ENCODE peak calls at places on chromosomes 4 and X, in four cellular contexts. I, Z, A and U are unnamed samples. For H3K9me1, the result is how much of the 10 kb centered on the place peaks cover.

GRCh38 chr4:177393236-177393635 is 49.0 kb downstream of the AGA start:
- DNase-seq in I (no peak), Z (no peak), A (no peak), U (no peak)

GRCh38 chr4:141759796-141760425 is 123.5 kb downstream of the IL15 start:
- DNase-seq in I (no peak), Z (peak), A (peak), U (no peak)

GRCh38 chr4:184457530-184458249 is 16.7 kb downstream of the IRF2 start:
- DNase-seq in I (no peak), Z (no peak), A (no peak), U (no peak)

GRCh38 chrX:137427813-137428212 is 138.1 kb upstream of the ZIC3 start:
- DNase-seq in I (no peak), Z (no peak), A (no peak), U (no peak)

GRCh38 chr4:109701566-109702399 is 1.5 kb downstream of the CASP6 start:
- DNase-seq in I (peak), Z (peak), A (no peak), U (no peak)

GRCh38 chrX:11787564-11787963 is 29.5 kb downstream of the MSL3 start:
- DNase-seq in I (peak), Z (peak), A (peak), U (no peak)

GRCh38 chr4:561456-561855 is 14.6 kb downstream of the TMEM271 start:
- DNase-seq in I (no peak), Z (no peak), A (no peak), U (no peak)

GRCh38 chrX:121869876-121870477 is 822.6 kb downstream of the GLUD2 start:
- DNase-seq in I (no peak), Z (no peak), A (no peak), U (no peak)

GRCh38 chrX:48474127-48474526 is 1.9 kb upstream of the FTSJ1 start:
- DNase-seq in I (no peak), Z (no peak), A (no peak), U (no peak)

GRCh38 chrX:48472851-48473717 is 2.9 kb upstream of the FTSJ1 start:
- DNase-seq in I (no peak), Z (no peak), A (no peak), U (no peak)

GRCh38 chrX:48472225-48472624 is 2.2 kb upstream of the SLC38A5 start:
- DNase-seq in I (no peak), Z (no peak), A (no peak), U (no peak)

GRCh38 chrX:48474581-48474980 is 1.4 kb upstream of the FTSJ1 start:
- DNase-seq in I (no peak), Z (no peak), A (no peak), U (no peak)

GRCh38 chrX:48473718-48473990 is 2.3 kb upstream of the FTSJ1 start:
- DNase-seq in I (no peak), Z (no peak), A (no peak), U (no peak)
- TF ChIP-seq CTCF in I (no peak), Z (no peak), A (no peak), U (no peak)

DNA sequence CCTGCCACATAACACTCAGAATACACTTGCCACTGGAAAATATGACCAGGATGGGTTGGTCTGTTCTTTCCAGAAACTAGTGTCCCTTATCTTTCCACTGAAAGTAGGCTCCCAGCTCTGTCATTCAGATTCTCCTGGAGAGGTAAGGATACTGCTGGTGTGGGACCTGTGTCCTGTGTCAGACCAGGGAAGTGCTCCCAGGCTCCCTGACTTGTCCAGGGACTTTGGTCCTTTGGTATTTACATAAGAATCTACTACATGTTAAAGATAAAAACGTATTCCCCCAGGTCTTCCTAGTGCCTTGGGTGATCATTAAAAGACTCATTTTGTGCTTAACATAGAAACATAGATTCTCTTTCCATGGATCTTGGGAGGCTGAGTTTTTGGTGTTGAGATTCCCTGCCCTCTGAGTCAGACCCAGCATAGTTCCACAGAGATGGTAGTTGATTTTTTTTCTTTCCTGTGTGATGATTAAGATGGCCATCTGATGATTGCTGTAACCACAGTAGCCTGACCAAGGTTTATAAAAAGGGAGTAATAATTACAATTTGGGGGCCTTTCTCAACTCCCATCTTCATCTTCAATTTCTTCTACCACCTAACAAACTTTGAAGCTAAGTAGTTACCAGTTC is 159.8 kb upstream of the JADE1 start:
- DNase-seq in I (no peak), Z (no peak), A (peak), U (no peak)
- H2AFZ ChIP-seq in I (peak), Z (no peak), A (no peak), U (no peak)

GRCh38 chr4:4677825-4678522 is 136.1 kb upstream of the STX18 start:
- DNase-seq in I (peak), Z (peak), A (peak), U (no peak)
- H3K9me1 ChIP-seq in I (under half), Z (under half), A (under half), U (under half)

GRCh38 chr4:54498661-54499111 is 159.1 kb upstream of the KIT start:
- DNase-seq in I (no peak), Z (no peak), A (peak), U (peak)
- TF ChIP-seq CTCF in I (no peak), Z (no peak), A (no peak), U (no peak)

DNA sequence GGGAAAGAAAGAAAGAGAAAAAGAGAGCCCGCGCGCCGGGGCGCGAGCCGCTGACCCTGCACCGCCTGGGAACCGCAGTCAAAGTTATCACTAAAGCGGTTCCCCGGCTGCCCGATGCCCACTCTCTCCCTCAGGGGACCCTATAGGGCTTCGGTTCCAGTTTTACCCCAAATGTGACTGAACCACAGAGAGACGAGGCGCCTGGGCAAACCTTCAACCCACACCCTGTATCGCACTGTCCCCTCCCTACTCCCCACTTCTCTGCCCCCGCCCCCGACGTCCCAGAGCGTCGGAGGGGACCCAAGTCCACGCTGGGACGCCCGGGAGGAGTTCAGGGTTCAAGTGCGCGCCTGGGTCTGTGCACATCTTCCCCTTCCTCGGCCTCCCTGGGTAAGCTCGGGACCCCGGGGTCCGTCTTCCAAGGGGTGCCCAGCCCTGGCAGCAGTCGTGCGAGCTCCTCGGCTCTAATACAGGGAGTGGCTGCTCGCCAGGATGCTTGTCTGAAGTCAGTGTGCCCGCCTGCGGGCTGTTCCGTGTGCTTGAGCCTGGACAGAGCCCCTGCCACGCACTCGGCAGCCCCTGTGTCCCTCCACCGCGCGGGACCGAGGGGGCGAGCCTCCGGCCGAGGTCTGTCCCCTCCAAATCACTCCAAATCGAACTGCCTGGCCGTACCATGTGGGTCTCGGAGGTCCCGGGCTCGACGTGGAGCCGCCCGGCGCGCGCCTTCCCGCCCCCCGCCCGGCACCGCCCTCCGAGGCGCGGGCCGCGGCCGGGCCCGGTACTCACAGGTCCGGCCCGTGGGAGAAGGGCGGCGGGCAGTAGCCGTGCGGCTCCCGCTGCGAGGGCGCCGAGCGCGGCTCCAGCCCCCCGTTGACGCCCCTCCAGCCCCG is 935 bp downstream of the TRPC3 start:
- DNase-seq in I (peak), Z (peak), A (peak), U (no peak)
- H2AFZ ChIP-seq in I (peak), Z (peak), A (peak), U (peak)

DNA sequence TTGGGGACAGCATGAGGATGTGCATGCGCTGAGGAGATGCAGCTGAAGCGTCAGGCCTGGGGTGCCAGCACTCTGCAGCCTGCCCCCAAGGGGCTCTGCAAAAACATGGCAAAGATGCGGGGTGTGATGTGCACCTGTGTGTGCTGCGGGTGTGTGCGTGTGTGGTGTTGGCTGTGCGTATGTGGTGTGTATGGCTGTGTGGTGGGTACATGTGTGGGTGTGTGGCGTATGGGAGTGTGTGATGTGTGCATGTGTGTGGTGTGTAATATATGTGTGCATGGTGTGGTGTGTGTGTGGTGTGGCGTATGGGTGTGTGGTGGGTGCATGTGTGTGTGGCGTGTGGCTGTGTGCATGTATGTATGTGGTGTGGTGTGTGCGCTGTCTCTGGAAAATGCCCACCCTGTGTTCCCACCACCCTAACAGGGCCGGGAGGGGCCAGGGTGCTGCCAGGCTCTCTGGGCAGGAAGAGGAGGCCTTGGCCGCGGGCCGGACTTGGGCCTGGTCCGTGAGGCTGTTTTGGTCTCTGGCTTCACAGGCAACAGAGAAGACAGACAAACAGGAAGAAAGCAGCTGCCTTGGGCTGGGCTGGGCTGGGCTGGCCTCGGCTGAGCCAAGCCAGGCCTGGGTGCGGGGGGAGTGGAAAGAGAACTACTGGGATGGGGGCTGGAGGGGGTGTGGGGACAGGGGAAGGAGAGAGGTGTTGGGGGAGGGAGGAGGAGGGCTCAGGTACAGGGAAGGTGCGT is 1.1 kb upstream of the AVPR2 start:
- DNase-seq in I (no peak), Z (peak), A (no peak), U (no peak)
- H3K9me1 ChIP-seq in I (under half), Z (under half), A (under half), U (under half)

GRCh38 chr4:128565565-128566186 is 243.8 kb upstream of the JADE1 start:
- DNase-seq in I (no peak), Z (peak), A (no peak), U (no peak)
- TF ChIP-seq CTCF in I (peak), Z (peak), A (peak), U (peak)

GRCh38 chr4:173169178-173169427 is 492 bp downstream of the GALNT7 start:
- DNase-seq in I (no peak), Z (no peak), A (no peak), U (no peak)
- H2AFZ ChIP-seq in I (peak), Z (peak), A (peak), U (peak)

DNA sequence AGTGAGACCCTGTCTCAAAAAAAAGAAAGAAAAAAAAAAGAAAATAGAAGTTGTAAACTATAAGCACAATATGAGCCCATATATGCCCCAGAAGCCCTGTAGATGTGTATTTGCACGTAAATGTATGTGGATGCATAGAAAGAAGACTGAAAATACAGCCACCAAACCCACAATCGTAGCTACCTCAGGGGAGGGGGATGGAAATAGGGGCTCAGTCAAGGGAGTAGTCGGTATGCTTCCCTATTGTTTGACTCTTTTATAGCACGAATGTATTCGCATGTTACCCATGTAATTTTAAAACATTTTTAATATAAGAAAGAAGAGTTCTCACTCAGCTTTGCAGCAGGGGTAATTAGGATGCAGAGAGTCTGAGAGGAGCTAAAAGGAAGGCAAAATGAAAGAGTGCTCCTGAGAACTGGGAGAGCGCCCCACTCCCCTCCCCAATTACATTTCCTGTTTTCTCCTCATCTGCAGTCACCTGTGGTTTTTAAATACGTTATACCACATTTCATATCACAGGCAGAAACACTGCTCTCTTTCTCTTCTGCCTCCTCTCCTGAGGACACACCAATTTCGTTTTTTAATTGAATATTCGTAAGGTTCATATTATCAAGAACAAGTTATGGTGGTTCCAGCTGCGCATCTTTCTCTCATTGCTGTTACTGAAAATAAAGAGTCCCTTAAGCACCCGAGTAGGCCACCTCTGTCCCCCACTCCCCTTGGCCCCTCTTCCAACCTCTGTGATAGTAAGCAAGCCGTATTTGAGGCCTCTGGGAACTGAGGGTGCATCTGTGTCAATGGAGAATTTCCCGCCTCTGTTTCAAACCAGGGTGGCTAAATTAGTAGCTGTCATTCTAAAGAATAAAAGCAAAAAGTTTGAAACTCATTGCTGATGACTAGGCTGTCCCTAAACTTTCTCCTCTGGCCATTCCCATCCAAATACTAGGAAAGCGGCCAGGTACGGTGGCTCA is 10.7 kb downstream of the SEPTIN6 start:
- DNase-seq in I (no peak), Z (no peak), A (no peak), U (no peak)
- H3K9me1 ChIP-seq in I (under half), Z (under half), A (under half), U (under half)